ENCODE peak calls at places on chromosomes 11 and 22, in ten cellular contexts. X is heart left ventricle, T is body of pancreas, K is transverse colon, C is stomach, N is IMR-90, W is sigmoid colon, O is tibial nerve, P is adrenal gland, G is right lobe of liver. B is an unnamed sample. For H3K36me3, the result is how much of the 10 kb centered on the place peaks cover.

GRCh38 chr22:40107756-40108437 is 69.8 kb upstream of the TNRC6B start:
- DNase-seq in X (peak), W (no peak), G (no peak), N (peak), K (peak), T (peak), C (peak), P (peak), O (no peak), B (peak)

GRCh38 chr22:41687901-41688364 is 734 bp downstream of the SNU13 start:
- DNase-seq in T (no peak), N (peak), C (no peak), W (no peak), G (peak), X (no peak), K (peak), P (peak), O (no peak), B (peak)

GRCh38 chr22:20392983-20393704 is 807 bp upstream of the ZNF74 start:
- DNase-seq in P (no peak), K (no peak), W (no peak), G (no peak), O (no peak), T (no peak), N (no peak), X (peak), C (no peak), B (no peak)

GRCh38 chr11:5042091-5042490 is 4.2 kb upstream of the OR52J3 start:
- DNase-seq in K (no peak), W (no peak), N (no peak), O (no peak), C (no peak), X (no peak), T (no peak), G (no peak), P (no peak), B (no peak)

GRCh38 chr22:39898997-39899396 is 1.9 kb upstream of the GRAP2 start:
- DNase-seq in X (no peak), K (no peak), N (no peak), T (no peak), C (no peak), G (no peak), P (no peak), O (no peak), W (no peak), B (no peak)

GRCh38 chr11:3853935-3854659 is 1.4 kb upstream of the STIM1 start:
- DNase-seq in C (peak), W (peak), X (no peak), T (peak), G (no peak), N (no peak), P (peak), K (peak), O (no peak), B (peak)

GRCh38 chr11:85974126-85974525 is 94.8 kb downstream of the PICALM start:
- DNase-seq in X (no peak), N (peak), K (no peak), T (no peak), O (no peak), C (no peak), W (no peak), P (peak), G (no peak), B (peak)

GRCh38 chr11:85094795-85095194 is 532.3 kb downstream of the DLG2 start:
- DNase-seq in N (no peak), W (no peak), C (no peak), G (no peak), T (no peak), O (no peak), K (no peak), X (no peak), P (no peak), B (no peak)

GRCh38 chr11:57896641-57897145 is 127.0 kb upstream of the OR9Q1 start:
- DNase-seq in X (no peak), C (no peak), N (peak), K (no peak), G (no peak), W (no peak), O (no peak), P (no peak), T (no peak), B (no peak)

GRCh38 chr11:2631161-2631560 is 68.6 kb downstream of the KCNQ1OT1 start:
- DNase-seq in N (no peak), O (no peak), K (no peak), C (no peak), T (no peak), P (no peak), W (no peak), G (no peak), X (no peak), B (no peak)

GRCh38 chr11:44171518-44171917 is 76.0 kb downstream of the EXT2 start:
- DNase-seq in P (no peak), O (no peak), N (no peak), X (no peak), T (no peak), K (no peak), G (no peak), W (no peak), C (no peak), B (no peak)

GRCh38 chr22:49021926-49022815 is 805.5 kb downstream of the BRD1 start:
- DNase-seq in N (no peak), C (no peak), T (no peak), O (no peak), W (peak), X (no peak), G (peak), P (no peak), K (no peak), B (no peak)

GRCh38 chr11:60130496-60130895 is 42.0 kb downstream of the MS4A2 start:
- DNase-seq in P (peak), G (no peak), K (peak), T (peak), O (no peak), N (no peak), C (no peak), X (no peak), W (no peak), B (peak)

GRCh38 chr22:37126882-37127281 is 17.4 kb upstream of the TMPRSS6 start:
- DNase-seq in N (no peak), G (no peak), W (no peak), T (no peak), X (no peak), C (no peak), O (no peak), K (no peak), P (no peak), B (no peak)

GRCh38 chr11:116544721-116545120 is 228.1 kb downstream of the BUD13 start:
- DNase-seq in G (no peak), W (peak), X (no peak), C (no peak), T (no peak), K (no peak), N (no peak), O (no peak), P (no peak), B (no peak)

GRCh38 chr11:125250316-125250870 is 85.8 kb downstream of the PKNOX2 start:
- DNase-seq in T (no peak), N (no peak), W (no peak), P (peak), K (no peak), C (no peak), X (no peak), G (no peak), O (no peak), B (peak)

GRCh38 chr11:125256471-125257010 is 92.0 kb downstream of the PKNOX2 start:
- DNase-seq in W (no peak), K (no peak), T (no peak), O (no peak), X (no peak), G (no peak), P (no peak), C (no peak), N (no peak), B (no peak)

GRCh38 chr11:125253795-125254525 is 89.4 kb downstream of the PKNOX2 start:
- DNase-seq in T (no peak), K (no peak), G (no peak), P (no peak), C (no peak), W (no peak), X (peak), N (no peak), O (no peak), B (no peak)

GRCh38 chr11:125253289-125253688 is 88.7 kb downstream of the PKNOX2 start:
- DNase-seq in O (no peak), N (no peak), K (no peak), P (no peak), C (no peak), W (no peak), X (no peak), T (no peak), G (no peak), B (no peak)

GRCh38 chr11:125251956-125252355 is 87.4 kb downstream of the PKNOX2 start:
- DNase-seq in O (no peak), N (peak), K (no peak), W (no peak), T (no peak), G (no peak), P (no peak), X (no peak), C (no peak), B (no peak)
- TF ChIP-seq POLR2A in O (no peak), N (no peak), K (no peak), W (no peak), T (no peak), G (no peak), P (no peak), X (no peak), C (no peak), B (no peak)

GRCh38 chr22:46997311-46997970 is 235.0 kb downstream of the TBC1D22A start:
- DNase-seq in X (no peak), K (no peak), C (no peak), N (no peak), T (no peak), W (peak), O (no peak), P (no peak), G (no peak), B (no peak)

GRCh38 chr22:46995501-46996360 is 233.3 kb downstream of the TBC1D22A start:
- DNase-seq in G (no peak), X (no peak), T (no peak), O (no peak), C (no peak), W (peak), N (no peak), K (no peak), P (no peak), B (no peak)

GRCh38 chr22:46994983-46995382 is 232.5 kb downstream of the TBC1D22A start:
- DNase-seq in X (no peak), W (peak), T (no peak), N (no peak), C (peak), K (no peak), P (no peak), O (no peak), G (no peak), B (no peak)

GRCh38 chr22:46998346-46998745 is 235.9 kb downstream of the TBC1D22A start:
- DNase-seq in K (no peak), O (no peak), P (no peak), G (no peak), W (peak), N (no peak), C (no peak), T (no peak), X (no peak), B (no peak)

DNA sequence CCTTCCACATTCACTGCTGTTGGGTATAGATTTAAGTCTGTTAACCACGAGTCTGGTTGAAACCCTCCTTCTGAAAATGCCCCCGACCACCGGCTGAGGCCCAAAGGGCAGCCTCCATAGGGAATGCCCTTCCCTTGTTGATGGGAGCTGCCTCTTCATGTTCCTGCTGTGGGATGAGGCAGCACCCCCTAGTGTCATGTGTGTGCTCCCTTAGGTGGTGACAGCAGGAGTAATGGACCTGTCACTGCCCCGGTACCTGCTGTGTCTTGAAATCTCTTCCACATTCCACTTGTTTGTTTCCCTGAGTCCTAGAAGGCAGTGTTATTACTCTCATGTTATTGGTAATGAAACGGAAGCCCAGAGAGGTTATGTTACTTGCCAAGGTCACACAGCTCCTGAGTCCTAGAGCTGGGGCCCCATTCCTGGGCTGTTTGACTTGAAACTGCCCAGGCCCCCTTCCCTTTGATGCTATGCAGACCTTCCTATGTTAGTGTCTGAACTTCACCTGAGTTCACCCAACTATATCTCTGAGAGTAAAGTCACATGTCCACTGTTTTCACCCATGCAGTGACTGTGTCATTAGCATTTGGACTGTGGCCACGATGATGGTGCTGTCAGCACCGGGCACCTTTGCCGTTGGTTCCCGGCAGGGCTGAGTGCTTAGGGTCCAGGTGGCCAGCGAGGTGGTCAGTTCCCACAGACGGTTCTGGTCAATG is 234.3 kb downstream of the TBC1D22A start:
- DNase-seq in W (peak), K (no peak), O (no peak), P (no peak), C (no peak), G (no peak), N (no peak), X (no peak), T (peak), B (no peak)
- TF ChIP-seq CTCF in W (no peak), K (no peak), O (no peak), P (no peak), C (no peak), G (peak), N (peak), X (peak), T (no peak), B (no peak)

DNA sequence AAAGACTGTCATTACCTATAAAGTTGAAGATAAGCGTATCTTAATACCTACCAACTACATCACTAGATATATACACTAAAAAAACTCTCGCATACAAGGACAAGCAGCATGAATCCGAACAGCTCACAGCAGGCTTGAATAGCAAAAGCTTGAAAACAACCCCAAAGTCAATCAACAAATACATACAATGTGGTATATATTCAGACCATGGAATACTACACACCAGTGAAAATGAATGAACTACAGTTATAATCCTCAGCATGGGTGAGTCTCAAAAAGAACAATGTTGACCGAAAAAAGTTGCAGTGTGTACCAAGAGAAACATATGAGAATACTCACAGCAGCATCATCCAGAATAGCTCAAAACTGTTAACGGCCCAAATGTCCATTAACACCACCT is 25.2 kb downstream of the USP28 start:
- DNase-seq in C (no peak), P (no peak), X (no peak), N (no peak), K (no peak), G (no peak), T (no peak), W (no peak), O (no peak), B (no peak)
- H3K36me3 ChIP-seq in C (under half), P (under half), X (under half), N (under half), K (under half), G (under half), T (under half), W (under half), O (half or more), B (under half)

DNA sequence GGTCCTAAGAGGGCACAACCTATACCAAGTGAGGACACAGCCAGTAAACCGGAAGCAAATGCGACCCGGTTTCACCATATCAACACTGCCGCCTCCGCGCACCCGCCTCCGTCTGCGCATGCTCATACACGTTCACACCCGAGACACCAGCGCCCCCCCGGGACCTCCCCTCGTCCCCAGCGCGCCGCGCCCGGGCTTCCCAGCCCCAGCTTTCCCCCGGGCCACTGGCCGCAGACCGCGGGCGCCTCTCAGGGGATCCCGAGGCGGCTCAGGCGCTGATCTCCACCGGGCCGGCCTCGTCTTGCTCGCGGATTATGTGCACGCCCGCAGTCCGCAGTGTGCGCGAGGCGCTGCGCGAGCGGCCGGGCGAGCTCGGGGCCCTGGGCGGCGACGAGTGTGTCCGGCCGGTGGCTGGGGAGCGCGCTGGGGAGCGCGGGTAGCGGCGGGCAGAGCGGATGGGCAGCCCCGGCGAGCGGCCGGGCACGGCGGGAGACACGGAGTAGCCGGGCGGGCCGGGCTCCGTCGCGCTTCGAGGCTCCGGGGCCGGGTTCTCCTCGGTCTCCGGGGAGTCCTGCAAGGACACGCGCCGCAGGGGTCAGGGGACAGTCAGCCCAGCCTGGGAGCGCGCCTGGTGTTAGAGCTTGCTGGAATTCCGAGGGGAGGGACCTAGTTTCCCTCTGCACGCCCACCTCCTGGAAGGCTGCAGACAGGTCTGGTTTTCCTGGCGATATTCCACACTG is 2.0 kb downstream of the HEPN1 start:
- DNase-seq in P (peak), G (peak), C (peak), K (peak), N (peak), X (peak), T (peak), O (peak), W (peak), B (peak)
- TF ChIP-seq POLR2A in P (no peak), G (no peak), C (no peak), K (no peak), N (no peak), X (peak), T (no peak), O (no peak), W (no peak), B (no peak)

GRCh38 chr11:32374261-32374711 is 61.1 kb downstream of the WT1 start:
- DNase-seq in N (peak), X (no peak), G (no peak), T (peak), O (no peak), C (no peak), P (peak), W (no peak), K (peak), B (peak)
- TF ChIP-seq CTCF in N (peak), X (peak), G (peak), T (no peak), O (peak), C (no peak), P (peak), W (no peak), K (no peak), B (peak)

GRCh38 chr11:214083-214482 is 6.6 kb downstream of the RIC8A start:
- DNase-seq in C (peak), N (no peak), G (no peak), K (no peak), X (no peak), W (peak), O (no peak), T (no peak), P (no peak), B (no peak)
- H3K36me3 ChIP-seq in C (half or more), N (half or more), G (under half), K (under half), X (under half), W (half or more), O (half or more), T (under half), P (half or more), B (under half)

DNA sequence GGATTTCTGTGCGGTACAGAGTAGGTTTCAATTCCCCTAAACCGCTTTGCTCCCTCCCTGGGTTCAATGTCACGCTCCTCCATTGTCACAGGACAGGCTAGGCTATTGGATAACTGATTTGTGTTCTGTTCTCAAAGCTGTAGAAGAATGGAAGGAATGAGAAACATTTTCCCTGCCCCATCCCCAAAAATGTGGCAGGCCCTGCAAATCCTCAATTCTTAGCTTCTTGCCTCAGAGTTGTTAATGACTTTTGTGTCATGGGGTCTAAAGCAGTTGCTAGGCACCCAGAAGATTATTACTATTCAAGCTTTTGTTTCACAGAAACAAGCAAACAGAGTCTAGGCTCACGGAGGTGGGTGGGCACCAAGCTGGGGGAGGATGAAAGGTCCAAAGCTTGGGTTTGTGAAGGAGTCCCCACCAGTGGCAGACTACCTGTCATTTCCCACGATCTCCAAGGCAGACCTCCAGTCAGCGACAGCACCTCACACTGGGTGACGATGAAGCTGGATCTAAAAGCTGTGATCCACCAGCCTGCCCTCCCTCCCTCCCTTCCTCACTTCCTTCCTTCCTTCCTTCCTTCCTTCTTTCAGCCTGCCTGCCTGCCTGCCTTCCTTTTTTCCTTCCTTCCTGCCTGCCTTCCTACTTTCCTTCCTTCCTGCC is 1080.2 kb downstream of the OPCML start:
- DNase-seq in W (no peak), K (no peak), P (no peak), X (no peak), N (no peak), O (no peak), T (no peak), C (no peak), G (no peak), B (no peak)
- TF ChIP-seq POLR2A in W (no peak), K (no peak), P (no peak), X (no peak), N (no peak), O (no peak), T (no peak), C (no peak), G (no peak), B (no peak)

DNA sequence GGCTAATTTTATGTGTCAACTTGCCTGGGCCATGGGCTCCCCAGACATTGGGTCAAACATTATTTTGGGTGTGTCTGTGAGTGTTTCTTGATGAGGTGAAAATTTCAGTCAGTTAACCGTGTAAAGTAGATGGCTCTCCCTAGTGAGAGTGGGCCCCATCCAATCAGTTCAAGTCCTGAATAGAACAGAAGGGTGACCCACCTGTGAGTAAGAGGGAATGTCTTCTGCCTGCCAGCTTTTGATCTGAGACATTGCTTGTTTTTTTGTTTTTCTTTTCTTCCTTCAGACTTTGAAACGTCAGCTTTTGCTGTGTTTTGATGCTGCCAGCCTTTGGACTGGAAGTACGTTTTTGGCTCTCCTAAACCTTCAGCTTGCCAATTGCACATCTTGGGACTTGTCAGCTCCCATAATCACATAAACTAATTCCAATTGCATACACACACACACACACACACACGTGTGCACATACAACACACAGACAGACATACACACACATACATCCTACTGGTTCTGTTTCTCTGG is 300.1 kb downstream of the CNTN5 start:
- DNase-seq in T (no peak), W (no peak), G (no peak), N (no peak), C (no peak), X (no peak), K (no peak), P (no peak), O (no peak), B (no peak)
- TF ChIP-seq CTCF in T (no peak), W (no peak), G (no peak), N (no peak), C (no peak), X (no peak), K (no peak), P (no peak), O (no peak), B (no peak)

GRCh38 chr11:130553306-130553705 is 104.9 kb downstream of the ADAMTS15 start:
- DNase-seq in K (no peak), T (no peak), C (no peak), G (no peak), P (no peak), N (peak), X (no peak), W (no peak), O (no peak), B (no peak)
- H3K36me3 ChIP-seq in K (under half), T (under half), C (under half), G (under half), P (under half), N (under half), X (under half), W (under half), O (under half), B (under half)

B was measured in testis.